ENCODE peak calls at places on chromosome 10, in eight cellular contexts. B is stimulated activated CD8-positive, alpha-beta memory T cell treated with anti-CD3 and anti-CD28 coated beads, Interleukin-12 subunit alpha, Interleukin-12 subunit beta, amount 100 ng/mL, for 4 hours; V is fibroblast of lung; U is IMR-90; R is left ventricle myocardium superior; L is omental fat pad; W is GM23248; Q is stimulated activated CD4-positive, alpha-beta T cell treated with anti-CD3 and anti-CD28 coated beads, Interleukin-1b, Interleukin-23, amount 100 ng/mL, for 1 hour. K is an unnamed sample.

GRCh38 chr10:105071980-105072379 is 430.9 kb downstream of the SORCS3 start:
- DNase-seq in B (no peak), V (no peak), U (no peak), R (no peak), L (no peak), W (no peak), Q (no peak), K (no peak)

GRCh38 chr10:67224553-67224952 is 298.7 kb downstream of the LRRTM3 start:
- DNase-seq in B (no peak), V (no peak), U (no peak), R (no peak), L (no peak), W (no peak), Q (no peak), K (no peak)

GRCh38 chr10:112919721-112920120 is 30.3 kb upstream of the TCF7L2 start:
- DNase-seq in B (no peak), V (peak; percentile 83), U (peak; percentile 87), R (no peak), L (no peak), W (peak; percentile 90), Q (no peak), K (no peak)

GRCh38 chr10:43304687-43305333 is 37.9 kb upstream of the RASGEF1A start:
- DNase-seq in B (peak; percentile 53), V (peak; percentile 52), U (peak; percentile 8), R (peak; percentile 85), L (peak; percentile 53), W (peak; percentile 81), Q (no peak), K (no peak)

GRCh38 chr10:32333849-32334248 is 13.1 kb downstream of the EPC1 start:
- DNase-seq in B (no peak), V (no peak), U (no peak), R (no peak), L (no peak), W (no peak), Q (no peak), K (no peak)

GRCh38 chr10:5540886-5541285 is 16.1 kb downstream of the CALML3 start:
- DNase-seq in B (no peak), V (no peak), U (no peak), R (no peak), L (no peak), W (no peak), Q (no peak), K (no peak)

GRCh38 chr10:42866115-42866995 is 83.8 kb downstream of the BMS1 start:
- DNase-seq in B (peak; percentile 7), V (peak; percentile 61), U (peak; percentile 64), R (peak; percentile 92), L (no peak), W (peak; percentile 88), Q (peak; percentile 10), K (peak; percentile 15)

GRCh38 chr10:129136866-129137415 is 330.1 kb upstream of the MGMT start:
- DNase-seq in B (no peak), V (no peak), U (no peak), R (no peak), L (no peak), W (no peak), Q (no peak), K (no peak)

GRCh38 chr10:60778214-60778977 is at the start of gene CDK1:
- DNase-seq in B (peak; percentile 85), V (peak; percentile 99), U (peak; percentile 98), R (peak; percentile 95), L (peak; percentile 61), W (peak; percentile 99), Q (peak; percentile 88), K (peak; percentile 89)

GRCh38 chr10:113897693-113898618 is 43.5 kb downstream of the NHLRC2 start:
- DNase-seq in B (no peak), V (no peak), U (no peak), R (peak; percentile 49), L (no peak), W (no peak), Q (no peak), K (no peak)

K was measured in HuH-7.